ENCODE peak calls at places on chromosome 18, in eight cellular contexts. U is uterus, R is A673, W is H9, S is lung, K is heart left ventricle, X is SK-N-SH, O is aorta. G is an unnamed sample.

GRCh38 chr18:11908182-11909080 is at the start of gene MPPE1:
- DNase-seq in K (peak; percentile 92), U (peak; percentile 85), S (peak; percentile 88), X (peak; percentile 95), O (peak; percentile 97), W (peak; percentile 88), R (peak; percentile 91), G (peak; percentile 79)

GRCh38 chr18:5287854-5288253 is 7.7 kb downstream of the ZBTB14 start:
- DNase-seq in S (no peak), U (no peak), K (no peak), O (no peak), R (no peak), W (no peak), X (no peak), G (no peak)

GRCh38 chr18:47204908-47205522 is 28.9 kb upstream of the IER3IP1 start:
- DNase-seq in X (peak; percentile 33), O (no peak), U (no peak), R (peak; percentile 35), W (peak; percentile 60), K (peak; percentile 8), S (peak; percentile 38), G (peak; percentile 20)

GRCh38 chr18:68150976-68151375 is 563.9 kb downstream of the TMX3 start:
- DNase-seq in U (no peak), K (no peak), X (no peak), S (no peak), R (no peak), W (no peak), O (no peak), G (no peak)

GRCh38 chr18:14221689-14222088 is 89.5 kb upstream of the ZNF519 start:
- DNase-seq in U (no peak), S (no peak), X (peak; percentile 4), O (peak; percentile 63), R (peak; percentile 0), K (no peak), W (no peak), G (no peak)

GRCh38 chr18:45997689-45998088 is 30.6 kb upstream of the EPG5 start:
- DNase-seq in X (no peak), U (no peak), S (no peak), K (no peak), O (no peak), R (no peak), W (no peak), G (no peak)

GRCh38 chr18:50469380-50469781 is 90.5 kb upstream of the MAPK4 start:
- DNase-seq in W (no peak), K (peak; percentile 44), U (peak; percentile 23), R (no peak), S (no peak), O (peak; percentile 78), X (no peak), G (no peak)

GRCh38 chr18:5806860-5807259 is 88.5 kb downstream of the TMEM200C start:
- DNase-seq in R (no peak), X (no peak), U (no peak), W (no peak), K (no peak), S (no peak), O (no peak), G (no peak)

GRCh38 chr18:8860845-8861642 is 155.7 kb downstream of the MTCL1 start:
- DNase-seq in U (no peak), X (no peak), S (no peak), K (no peak), W (no peak), O (no peak), R (no peak), G (no peak)

GRCh38 chr18:47881752-47882455 is 48.6 kb downstream of the SMAD2 start:
- DNase-seq in R (no peak), X (no peak), W (no peak), U (no peak), O (no peak), S (no peak), K (no peak), G (no peak)

GRCh38 chr18:79552696-79553095 is 126.9 kb upstream of the CTDP1 start:
- DNase-seq in W (no peak), U (peak; percentile 8), R (no peak), O (peak; percentile 61), S (no peak), K (no peak), X (no peak), G (no peak)

GRCh38 chr18:51151185-51151567 is 46.3 kb downstream of the MEX3C start:
- DNase-seq in X (no peak), U (no peak), W (no peak), R (no peak), O (no peak), K (no peak), S (no peak), G (no peak)

GRCh38 chr18:61475931-61476330 is 142.7 kb downstream of the CDH20 start:
- DNase-seq in U (no peak), X (no peak), O (no peak), K (no peak), W (no peak), S (no peak), R (no peak), G (no peak)

GRCh38 chr18:37783771-37784170 is 218.2 kb upstream of the CELF4 start:
- DNase-seq in K (no peak), S (no peak), U (no peak), R (no peak), X (no peak), O (no peak), W (no peak), G (no peak)

GRCh38 chr18:3538456-3538855 is 88.5 kb downstream of the TGIF1 start:
- DNase-seq in R (no peak), X (no peak), S (no peak), W (no peak), U (no peak), O (no peak), K (no peak), G (no peak)

GRCh38 chr18:8373486-8373885 is 235.8 kb upstream of the RAB12 start:
- DNase-seq in X (no peak), S (no peak), O (no peak), W (no peak), K (no peak), U (no peak), R (no peak), G (peak; percentile 65)

GRCh38 chr18:5237083-5237722 is 40.1 kb upstream of the AKAIN1 start:
- DNase-seq in X (no peak), O (no peak), W (no peak), S (no peak), K (no peak), R (no peak), U (no peak), G (peak; percentile 30)

GRCh38 chr18:32956591-32957310 is 183.9 kb upstream of the KLHL14 start:
- DNase-seq in U (no peak), K (no peak), R (no peak), W (peak; percentile 29), X (peak; percentile 7), O (no peak), S (no peak), G (peak; percentile 0)

GRCh38 chr18:427005-427404 is 73.5 kb downstream of the COLEC12 start:
- DNase-seq in U (peak; percentile 73), O (no peak), K (peak; percentile 20), R (no peak), X (no peak), W (no peak), S (no peak), G (no peak)

GRCh38 chr18:10530852-10531251 is 5.0 kb downstream of the NAPG start:
- DNase-seq in S (no peak), K (no peak), X (no peak), R (no peak), W (no peak), U (no peak), O (no peak), G (peak; percentile 29)

GRCh38 chr18:27750014-27750413 is 426.9 kb downstream of the CDH2 start:
- DNase-seq in R (peak; percentile 72), O (no peak), X (peak; percentile 34), K (no peak), U (no peak), W (peak; percentile 80), S (no peak), G (peak; percentile 12)

DNA sequence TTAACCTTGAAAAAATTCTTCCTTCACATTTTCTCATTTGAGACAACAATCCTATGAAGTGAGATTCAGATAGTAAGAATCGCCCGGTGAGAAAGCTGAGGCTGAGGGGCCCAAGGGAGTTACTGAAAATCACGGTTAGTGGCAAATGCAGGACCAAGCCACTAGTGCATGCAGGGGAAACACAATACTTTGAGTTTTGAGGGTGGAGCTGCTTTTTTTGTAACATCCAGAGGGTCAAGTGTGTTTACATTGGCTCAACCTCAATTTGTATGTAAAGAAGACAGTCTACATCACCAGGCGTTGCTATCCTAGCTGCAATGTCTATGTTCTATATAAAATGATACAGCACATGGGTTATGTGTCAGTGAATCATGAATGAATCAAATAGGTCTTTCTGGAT is 29.1 kb upstream of the LMAN1 start:
- DNase-seq in W (no peak), X (no peak), O (no peak), R (no peak), U (no peak), K (no peak), S (no peak), G (no peak)
- H3K27ac ChIP-seq in W (no peak overlapping the region), X (no peak overlapping the region), O (no peak overlapping the region), R (no peak overlapping the region), U (no peak overlapping the region), K (no peak overlapping the region), S (no peak overlapping the region), G (no peak overlapping the region)

GRCh38 chr18:54388203-54389142 is 30.8 kb downstream of the C18orf54 start:
- DNase-seq in X (no peak), W (peak; percentile 92), R (peak; percentile 43), O (no peak), U (no peak), S (no peak), K (no peak), G (peak; percentile 32)
- H3K27ac ChIP-seq in X (no peak overlapping the region), W (peak overlapping the region; percentile 86), R (no peak overlapping the region), O (no peak overlapping the region), U (no peak overlapping the region), S (no peak overlapping the region), K (no peak overlapping the region), G (peak overlapping the region; percentile 62)

DNA sequence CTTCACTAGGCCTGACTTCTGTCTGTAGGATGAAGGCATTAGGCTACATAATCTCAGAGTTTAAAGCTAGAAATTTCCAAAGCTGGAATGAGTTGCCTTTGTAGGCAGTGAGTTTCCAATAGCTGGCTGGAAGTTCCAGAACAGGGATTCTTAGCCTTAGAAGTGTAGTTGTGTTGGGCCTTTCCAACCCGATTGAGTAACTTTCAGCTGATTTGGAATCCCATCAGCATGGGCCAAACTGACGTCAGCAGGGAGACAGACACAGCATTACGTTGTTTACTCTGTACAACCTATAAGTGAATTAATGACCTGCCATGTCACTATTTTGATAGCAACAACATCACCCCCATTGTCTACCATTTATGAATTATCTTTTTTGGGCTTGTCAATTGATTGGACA is 56.9 kb downstream of the SETBP1 start:
- DNase-seq in U (peak; percentile 66), K (no peak), X (no peak), S (no peak), R (no peak), W (no peak), O (no peak), G (no peak)
- H3K27ac ChIP-seq in U (peak overlapping the region; percentile 44), K (no peak overlapping the region), X (no peak overlapping the region), S (no peak overlapping the region), R (no peak overlapping the region), W (no peak overlapping the region), O (no peak overlapping the region), G (no peak overlapping the region)

DNA sequence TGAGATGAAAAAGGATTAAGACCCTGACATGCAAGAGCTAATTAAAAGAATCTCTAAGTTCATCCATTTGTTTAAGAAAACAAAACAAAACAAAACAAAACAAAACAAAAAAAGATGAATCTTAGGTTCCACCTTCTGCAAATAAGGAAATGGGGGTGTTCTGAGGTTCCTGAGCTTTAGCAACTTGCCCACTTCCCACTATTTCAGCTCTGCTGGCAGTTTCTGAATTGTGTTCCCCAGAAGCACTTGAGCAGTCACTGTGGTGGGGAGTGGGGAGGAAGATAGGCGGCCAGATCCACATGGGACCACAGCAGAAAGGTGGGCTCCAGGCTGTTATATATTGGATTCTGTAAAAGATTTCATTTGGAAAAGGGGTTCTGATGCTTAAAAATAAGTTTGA is 20.3 kb downstream of the INO80C start:
- DNase-seq in O (no peak), W (no peak), R (no peak), X (no peak), K (no peak), U (no peak), S (no peak), G (no peak)
- H3K27ac ChIP-seq in O (no peak overlapping the region), W (no peak overlapping the region), R (no peak overlapping the region), X (no peak overlapping the region), K (no peak overlapping the region), U (no peak overlapping the region), S (no peak overlapping the region), G (peak overlapping the region; percentile 42)